ENCODE peak calls at places on chromosome 19, in seven cellular contexts. S is MV-4-11, B is smooth muscle cell of the brain vasculature, C is tibial nerve, Q is psoas muscle, H is NCI-H510A treated with DMSO at 0.1 percent for 48 hours, K is H9. M is an unnamed sample.

GRCh38 chr19:19866599-19867248 is 1.0 kb downstream of the ZNF253 start:
- DNase-seq in K (peak; percentile 86), S (peak; percentile 34), H (peak; percentile 17), C (no peak), Q (no peak), B (no peak), M (peak; percentile 43)

GRCh38 chr19:39524495-39524894 is 8.2 kb downstream of the EID2B start:
- DNase-seq in Q (no peak), B (no peak), H (no peak), K (no peak), C (no peak), S (peak; percentile 84), M (no peak)

GRCh38 chr19:10580979-10581631 is 6.0 kb downstream of the AP1M2 start:
- DNase-seq in K (peak; percentile 89), S (peak; percentile 94), C (peak; percentile 97), B (peak; percentile 83), Q (peak; percentile 86), H (peak; percentile 85), M (peak; percentile 99)

GRCh38 chr19:5466814-5467291 is 11.6 kb downstream of the ZNRF4 start:
- DNase-seq in H (no peak), B (no peak), Q (no peak), C (no peak), S (no peak), K (no peak), M (no peak)

GRCh38 chr19:814108-815078 is 7.4 kb downstream of the PLPPR3 start:
- DNase-seq in H (no peak), B (no peak), Q (no peak), K (no peak), S (no peak), C (no peak), M (peak; percentile 30)

GRCh38 chr19:52662631-52663030 is 24.5 kb upstream of the ZNF83 start:
- DNase-seq in S (no peak), C (no peak), K (no peak), H (no peak), Q (no peak), B (no peak), M (no peak)

GRCh38 chr19:41449079-41449864 is 6.3 kb downstream of the ERICH4 start:
- DNase-seq in B (no peak), Q (peak; percentile 79), S (peak; percentile 74), C (peak; percentile 74), H (peak; percentile 43), K (peak; percentile 91), M (peak; percentile 72)

GRCh38 chr19:35671818-35672217 is 5.5 kb downstream of the UPK1A start:
- DNase-seq in Q (no peak), K (no peak), C (no peak), H (no peak), S (no peak), B (no peak), M (peak; percentile 29)

GRCh38 chr19:40908981-40909380 is 26.9 kb upstream of the CYP2A7 start:
- DNase-seq in H (no peak), Q (no peak), C (no peak), K (no peak), B (no peak), S (peak; percentile 68), M (peak; percentile 42)

GRCh38 chr19:49368711-49369358 is 5.2 kb downstream of the DKKL1 start:
- DNase-seq in H (no peak), K (no peak), Q (no peak), C (no peak), S (peak; percentile 79), B (no peak), M (peak; percentile 45)

GRCh38 chr19:42542791-42543190 is 14.5 kb upstream of the CEACAM1 start:
- DNase-seq in K (no peak), Q (no peak), C (no peak), H (no peak), S (no peak), B (no peak), M (no peak)

GRCh38 chr19:5165697-5166019 is 175.0 kb downstream of the PTPRS start:
- DNase-seq in Q (no peak), B (no peak), S (no peak), K (no peak), C (no peak), H (no peak), M (no peak)

GRCh38 chr19:3046621-3047306 is 15.5 kb downstream of the TLE5 start:
- DNase-seq in S (no peak), Q (no peak), H (peak; percentile 47), K (peak; percentile 74), C (peak; percentile 39), B (no peak), M (no peak)

GRCh38 chr19:45801603-45802175 is 9.0 kb upstream of the DMWD start:
- DNase-seq in C (no peak), Q (no peak), S (no peak), K (no peak), B (no peak), H (no peak), M (no peak)

GRCh38 chr19:11138659-11139526 is 16.7 kb downstream of the SPC24 start:
- DNase-seq in H (no peak), Q (peak; percentile 87), S (peak; percentile 72), B (no peak), C (peak; percentile 50), K (peak; percentile 74), M (peak; percentile 81)

GRCh38 chr19:29587518-29587986 is 18.5 kb upstream of the POP4 start:
- DNase-seq in C (no peak), Q (no peak), H (no peak), K (no peak), S (peak; percentile 92), B (no peak), M (peak; percentile 80)

M was measured in NB4.